ENCODE peak calls at places on chromosomes 12 and 14, in four cellular contexts. L is HepG2, R is GM12878, M is WTC11. A is an unnamed sample.

GRCh38 chr12:108236366-108236765 is 102.7 kb downstream of the CMKLR1 start:
- DNase-seq in L (no peak), R (no peak), M (no peak), A (no peak)

GRCh38 chr12:48927261-48927660 is 2.0 kb upstream of the FKBP11 start:
- DNase-seq in L (no peak), R (no peak), M (no peak), A (no peak)

GRCh38 chr12:57139796-57140649 is 7.4 kb downstream of the LRP1-AS start:
- DNase-seq in L (no peak), R (no peak), M (no peak), A (no peak)

GRCh38 chr12:104686196-104686595 is 229.4 kb downstream of the CHST11 start:
- DNase-seq in L (no peak), R (no peak), M (no peak), A (no peak)

GRCh38 chr14:95993768-95994592 is 45.2 kb upstream of the C14orf132 start:
- DNase-seq in L (peak; percentile 39), R (peak; percentile 17), M (no peak), A (peak; percentile 49)

GRCh38 chr12:5557906-5558305 is 126.0 kb downstream of the NTF3 start:
- DNase-seq in L (no peak), R (no peak), M (no peak), A (no peak)

GRCh38 chr14:35965425-35965824 is 139.3 kb downstream of the BRMS1L start:
- DNase-seq in L (no peak), R (no peak), M (no peak), A (no peak)

GRCh38 chr14:100293497-100294212 is 12.6 kb downstream of the SLC25A29 start:
- DNase-seq in L (no peak), R (no peak), M (peak; percentile 3), A (no peak)

GRCh38 chr12:101789171-101789570 is 41.6 kb downstream of the GNPTAB start:
- DNase-seq in L (no peak), R (no peak), M (no peak), A (no peak)

GRCh38 chr14:32434180-32434579 is 105.1 kb downstream of the AKAP6 start:
- DNase-seq in L (no peak), R (no peak), M (no peak), A (peak; percentile 30)

GRCh38 chr14:80927385-80927989 is 14.1 kb downstream of the CEP128 start:
- DNase-seq in L (no peak), R (no peak), M (peak; percentile 29), A (peak; percentile 7)

GRCh38 chr12:102465762-102466560 is 14.4 kb downstream of the IGF1 start:
- DNase-seq in L (no peak), R (no peak), M (no peak), A (no peak)

GRCh38 chr14:93079321-93079720 is 36.4 kb downstream of the ITPK1 start:
- DNase-seq in L (no peak), R (no peak), M (no peak), A (no peak)

GRCh38 chr12:45598761-45599160 is 130.7 kb upstream of the ARID2 start:
- DNase-seq in L (no peak), R (no peak), M (no peak), A (no peak)

GRCh38 chr12:21296751-21297406 is 37.8 kb downstream of the SLCO1A2 start:
- DNase-seq in L (no peak), R (no peak), M (no peak), A (peak; percentile 19)

GRCh38 chr12:26277511-26278246 is 82.3 kb downstream of the SSPN start:
- DNase-seq in L (no peak), R (no peak), M (no peak), A (no peak)

GRCh38 chr12:125329239-125330238 is 264.3 kb downstream of the AACS start:
- DNase-seq in L (no peak), R (no peak), M (peak; percentile 28), A (no peak)

GRCh38 chr12:93380480-93381121 is 2.9 kb downstream of the NUDT4 start:
- DNase-seq in L (peak; percentile 43), R (no peak), M (no peak), A (no peak)

GRCh38 chr14:68405959-68406358 is 386.9 kb downstream of the ZFP36L1 start:
- DNase-seq in L (no peak), R (no peak), M (no peak), A (no peak)

GRCh38 chr14:75570797-75571196 is 7.6 kb upstream of the FLVCR2 start:
- DNase-seq in L (no peak), R (no peak), M (no peak), A (no peak)

GRCh38 chr14:76293923-76294322 is 82.0 kb upstream of the ESRRB start:
- DNase-seq in L (peak; percentile 73), R (no peak), M (no peak), A (no peak)

GRCh38 chr14:91350813-91351507 is 66.7 kb downstream of the CCDC88C start:
- DNase-seq in L (no peak), R (peak; percentile 91), M (no peak), A (no peak)

GRCh38 chr12:77686760-77687159 is 143.9 kb upstream of the NAV3 start:
- DNase-seq in L (no peak), R (no peak), M (no peak), A (no peak)

GRCh38 chr12:68901145-68901544 is 31.8 kb downstream of the CPM start:
- DNase-seq in L (no peak), R (no peak), M (no peak), A (no peak)

GRCh38 chr14:70317969-70318634 is 41.4 kb downstream of the COX16 start:
- DNase-seq in L (peak; percentile 97), R (peak; percentile 2), M (peak; percentile 49), A (no peak)
- TF ChIP-seq CBFB in L (peak; percentile 57), R (no peak), M (no peak), A (no peak)

DNA sequence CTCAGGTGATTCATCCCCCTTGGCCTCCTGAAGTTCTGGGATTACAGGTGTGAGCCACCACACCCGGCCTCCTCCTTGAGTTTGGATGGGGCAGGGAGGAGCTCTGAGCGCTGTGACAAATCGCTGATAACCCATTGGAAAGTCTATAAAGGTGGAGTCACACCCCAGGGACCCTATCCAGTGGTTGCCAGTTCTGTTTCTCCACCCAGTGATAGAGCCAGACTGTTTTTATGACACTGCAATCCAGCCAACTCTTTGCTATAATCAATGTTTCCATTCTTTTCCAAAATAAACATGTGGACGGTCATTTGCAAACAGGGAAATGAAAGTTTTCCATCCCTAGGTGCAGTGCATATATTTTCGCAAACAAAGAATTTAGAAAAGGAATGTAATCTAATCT is 142.0 kb upstream of the PELI2 start:
- DNase-seq in L (no peak), R (no peak), M (no peak), A (no peak)
- TF ChIP-seq CBFB in L (no peak), R (no peak), M (no peak), A (no peak)

DNA sequence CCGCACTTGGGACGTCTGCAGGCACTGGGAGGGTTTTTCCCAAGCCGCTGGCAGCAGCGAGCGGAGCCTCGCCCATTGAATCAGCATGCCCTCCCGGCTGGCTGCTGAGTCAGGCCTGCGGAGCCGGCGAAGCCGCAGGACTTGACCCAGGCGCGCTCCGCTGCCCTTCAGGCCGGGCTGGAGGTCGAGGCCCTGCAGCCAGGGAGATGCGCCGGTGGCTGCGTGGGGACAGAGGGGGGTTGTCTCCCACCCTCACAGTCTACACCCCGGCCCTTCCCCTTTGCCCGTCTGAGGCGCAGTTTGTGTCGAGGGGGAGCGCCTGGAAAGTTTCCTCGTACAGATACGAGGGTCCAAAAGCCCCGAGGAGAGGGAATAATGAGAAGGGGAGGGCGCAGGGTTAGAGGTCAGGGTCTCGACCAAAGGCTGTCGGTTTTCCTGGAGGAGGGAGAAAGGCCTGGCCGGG is 759 bp upstream of the KLC1 start:
- DNase-seq in L (no peak), R (no peak), M (peak; percentile 68), A (peak; percentile 69)
- TF ChIP-seq CBFB in L (no peak), R (no peak), M (peak; percentile 27), A (no peak)

DNA sequence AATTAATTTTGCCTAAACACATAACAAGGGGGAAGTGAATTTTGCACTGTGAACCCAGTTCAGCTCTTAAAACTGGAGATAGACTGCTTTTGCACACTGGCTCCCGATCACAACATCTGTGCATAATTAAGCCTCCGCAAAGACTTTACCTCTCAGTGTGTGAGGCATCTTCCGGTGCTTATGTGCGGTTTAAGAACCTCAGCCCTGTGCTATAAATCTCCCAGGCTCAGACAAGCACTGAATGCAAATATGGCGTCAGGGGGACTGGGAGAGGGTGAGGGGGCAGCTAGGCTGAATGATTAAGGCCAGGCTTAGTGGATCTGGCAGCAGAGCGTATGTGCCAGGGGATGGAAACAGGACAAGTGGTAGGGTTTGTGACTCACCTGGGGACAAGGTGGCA is 103.3 kb downstream of the ADCK1 start:
- DNase-seq in L (no peak), R (no peak), M (no peak), A (no peak)
- TF ChIP-seq CBFB in L (no peak), R (no peak), M (no peak), A (no peak)

DNA sequence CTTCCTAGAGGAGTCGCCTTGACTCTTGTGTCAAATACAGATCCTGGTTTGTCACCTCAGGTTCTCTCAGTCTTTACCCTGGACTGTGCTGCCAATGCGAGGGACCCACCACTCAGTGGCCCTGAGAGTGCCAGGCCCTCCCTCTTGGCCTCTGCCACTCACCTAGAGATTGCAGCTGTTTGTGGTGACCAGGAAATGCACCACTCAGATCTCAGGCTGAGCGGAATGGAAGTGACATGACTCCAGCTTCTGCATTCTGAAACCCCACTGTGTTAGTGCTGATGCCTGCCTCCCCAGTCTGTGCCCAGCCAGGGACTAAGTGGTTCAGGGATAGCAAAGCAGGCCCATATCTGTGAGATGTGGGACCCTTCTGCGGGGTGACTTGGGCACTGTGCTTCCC is 27.8 kb upstream of the NEDD1 start:
- DNase-seq in L (no peak), R (no peak), M (no peak), A (no peak)
- TF ChIP-seq CBFB in L (no peak), R (no peak), M (no peak), A (no peak)

GRCh38 chr12:111405149-111405855 is 421 bp upstream of the SH2B3 start:
- DNase-seq in L (peak; percentile 95), R (peak; percentile 86), M (peak; percentile 100), A (peak; percentile 97)

GRCh38 chr12:111405856-111406473 is at the start of gene SH2B3:
- DNase-seq in L (no peak), R (no peak), M (no peak), A (peak; percentile 53)

GRCh38 chr12:111408116-111408440 is 2.4 kb downstream of the SH2B3 start:
- DNase-seq in L (no peak), R (no peak), M (no peak), A (no peak)

GRCh38 chr12:111407371-111408115 is 1.8 kb downstream of the SH2B3 start:
- DNase-seq in L (no peak), R (no peak), M (no peak), A (no peak)

DNA sequence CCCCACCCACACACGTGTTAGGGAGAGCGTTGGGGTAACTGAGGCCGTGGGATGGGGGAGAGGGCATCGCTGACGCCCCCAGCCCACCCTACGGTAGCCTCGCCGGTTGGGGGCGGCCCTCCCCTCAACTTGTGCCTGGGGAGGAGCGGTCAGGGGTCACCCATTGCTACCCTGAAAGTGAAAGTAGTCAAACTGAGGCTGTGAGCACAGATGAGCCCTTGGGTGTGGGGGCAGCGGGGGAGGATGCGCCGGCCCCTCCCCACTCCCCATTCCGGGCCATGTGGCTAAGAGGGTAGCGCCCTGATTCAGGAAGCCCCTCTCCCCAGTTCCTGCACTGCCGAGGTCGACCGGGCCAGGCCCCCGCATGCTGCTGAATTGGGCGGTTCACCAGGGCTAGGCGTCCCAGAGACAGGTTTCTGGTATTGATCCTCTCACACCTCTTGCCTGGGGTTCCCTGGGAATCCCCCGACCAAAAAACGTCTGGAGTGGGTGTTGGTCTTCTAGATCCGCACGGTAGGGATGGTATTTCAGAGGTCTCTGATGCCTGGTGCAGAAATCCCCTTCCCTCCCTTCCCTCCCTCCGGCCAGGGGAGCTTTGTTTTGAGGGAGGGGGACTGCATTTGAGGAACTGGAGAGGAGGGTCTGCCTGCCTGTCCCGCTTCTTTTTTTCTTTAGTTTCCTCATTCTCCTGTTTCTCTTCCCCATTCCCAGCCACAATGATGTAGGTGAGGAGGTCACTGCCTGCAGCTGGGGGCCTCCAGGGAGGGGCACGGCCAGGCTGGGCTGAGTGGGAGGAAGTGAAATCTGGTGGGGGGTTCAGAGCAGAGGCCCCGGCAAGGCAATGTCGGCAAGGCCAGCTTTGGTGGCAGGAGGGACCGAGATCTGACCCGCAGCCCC is 999 bp downstream of the SH2B3 start:
- DNase-seq in L (no peak), R (no peak), M (no peak), A (no peak)
- TF ChIP-seq CBFB in L (no peak), R (peak; percentile 8), M (no peak), A (no peak)